ENCODE peak calls at places on chromosomes 12 and 14, in five cellular contexts. One of them, this sample, is unnamed.

GRCh38 chr12:56186957-56187356 is 2.3 kb downstream of the SMARCC2 start:
- DNase-seq in sciatic nerve: no peak
- DNase-seq in RWPE1: no peak
- DNase-seq in left ventricle myocardium inferior: no peak
- DNase-seq in GM23248: no peak
- DNase-seq in this sample: no peak

GRCh38 chr12:104742551-104742961 is 215.5 kb downstream of the SLC41A2 start:
- DNase-seq in sciatic nerve: peak; percentile 66
- DNase-seq in RWPE1: no peak
- DNase-seq in left ventricle myocardium inferior: no peak
- DNase-seq in GM23248: no peak
- DNase-seq in this sample: peak; percentile 45

GRCh38 chr14:74038015-74038859 is 19.1 kb downstream of the BBOF1 start:
- DNase-seq in sciatic nerve: no peak
- DNase-seq in RWPE1: peak; percentile 50
- DNase-seq in left ventricle myocardium inferior: no peak
- DNase-seq in GM23248: peak; percentile 62
- DNase-seq in this sample: peak; percentile 79

GRCh38 chr14:100159107-100159864 is at the start of gene DEGS2:
- DNase-seq in sciatic nerve: no peak
- DNase-seq in RWPE1: peak; percentile 61
- DNase-seq in left ventricle myocardium inferior: no peak
- DNase-seq in GM23248: peak; percentile 37
- DNase-seq in this sample: peak; percentile 75

GRCh38 chr14:39219075-39219499 is 14.6 kb upstream of the MIA2 start:
- DNase-seq in sciatic nerve: no peak
- DNase-seq in RWPE1: no peak
- DNase-seq in left ventricle myocardium inferior: no peak
- DNase-seq in GM23248: peak; percentile 54
- DNase-seq in this sample: no peak

GRCh38 chr12:78181544-78182162 is 351.0 kb downstream of the NAV3 start:
- DNase-seq in sciatic nerve: no peak
- DNase-seq in RWPE1: peak; percentile 6
- DNase-seq in left ventricle myocardium inferior: no peak
- DNase-seq in GM23248: peak; percentile 41
- DNase-seq in this sample: peak; percentile 73

GRCh38 chr14:52351191-52351560 is 37.1 kb downstream of the PTGER2 start:
- DNase-seq in sciatic nerve: no peak
- DNase-seq in RWPE1: no peak
- DNase-seq in left ventricle myocardium inferior: no peak
- DNase-seq in GM23248: peak; percentile 66
- DNase-seq in this sample: peak; percentile 29

GRCh38 chr14:101025131-101025530 is 121.6 kb upstream of the RTL1 start:
- DNase-seq in sciatic nerve: peak; percentile 25
- DNase-seq in RWPE1: no peak
- DNase-seq in left ventricle myocardium inferior: no peak
- DNase-seq in GM23248: no peak
- DNase-seq in this sample: no peak

GRCh38 chr12:1350055-1350933 is 244.1 kb downstream of the FBXL14 start:
- DNase-seq in sciatic nerve: no peak
- DNase-seq in RWPE1: peak; percentile 59
- DNase-seq in left ventricle myocardium inferior: no peak
- DNase-seq in GM23248: peak; percentile 80
- DNase-seq in this sample: no peak

This sample was measured in DMS79 treated with DMSO at 0.1 percent for 48 hours.